ENCODE peak calls at places on chromosomes 6 and 20, in eight cellular contexts. F, C, B, H, U, R, K and M are unnamed samples. For H3K4me1, the result is how much of the 10 kb centered on the place peaks cover.

GRCh38 chr6:142810952-142811514 is 133.9 kb downstream of the HIVEP2 start:
- DNase-seq in B (no peak), H (no peak), U (no peak), F (no peak), K (no peak), R (no peak), C (peak), M (no peak)

GRCh38 chr6:6646384-6646783 is 57.9 kb downstream of the LY86 start:
- DNase-seq in B (no peak), K (no peak), C (no peak), F (no peak), U (no peak), R (no peak), H (no peak), M (no peak)

GRCh38 chr6:83463886-83464285 is 33.0 kb upstream of the ME1 start:
- DNase-seq in K (no peak), U (no peak), C (peak), H (no peak), R (no peak), F (no peak), B (no peak), M (no peak)

GRCh38 chr6:124882580-124883393 is 79.5 kb upstream of the RNF217 start:
- DNase-seq in K (no peak), R (no peak), U (no peak), B (no peak), C (peak), F (no peak), H (no peak), M (no peak)

GRCh38 chr6:157528931-157529653 is 148.1 kb downstream of the ZDHHC14 start:
- DNase-seq in B (no peak), R (no peak), U (peak), C (no peak), H (no peak), K (no peak), F (peak), M (peak)

GRCh38 chr6:167825759-167826229 is 917 bp upstream of the AFDN start:
- DNase-seq in B (peak), R (peak), K (peak), H (peak), C (no peak), F (peak), U (peak), M (peak)

GRCh38 chr6:150876598-150876997 is 11.1 kb downstream of the MTHFD1L start:
- DNase-seq in F (peak), B (peak), K (peak), R (no peak), U (no peak), C (peak), H (no peak), M (peak)

GRCh38 chr20:47957135-47957534 is 171.9 kb upstream of the SULF2 start:
- DNase-seq in H (no peak), U (no peak), K (no peak), F (no peak), C (no peak), R (no peak), B (no peak), M (no peak)

GRCh38 chr6:96621983-96622382 is 59.1 kb downstream of the FHL5 start:
- DNase-seq in H (no peak), F (no peak), K (no peak), C (no peak), U (no peak), R (no peak), B (no peak), M (no peak)

GRCh38 chr6:96624957-96625356 is 62.0 kb downstream of the FHL5 start:
- DNase-seq in B (no peak), R (no peak), U (no peak), C (no peak), F (no peak), K (no peak), H (no peak), M (no peak)

GRCh38 chr6:96631248-96631647 is 68.3 kb downstream of the FHL5 start:
- DNase-seq in F (no peak), H (no peak), U (no peak), K (no peak), C (no peak), B (no peak), R (no peak), M (no peak)

GRCh38 chr6:96620851-96621250 is 57.9 kb downstream of the FHL5 start:
- DNase-seq in F (no peak), C (no peak), R (no peak), H (no peak), K (no peak), U (no peak), B (no peak), M (no peak)

DNA sequence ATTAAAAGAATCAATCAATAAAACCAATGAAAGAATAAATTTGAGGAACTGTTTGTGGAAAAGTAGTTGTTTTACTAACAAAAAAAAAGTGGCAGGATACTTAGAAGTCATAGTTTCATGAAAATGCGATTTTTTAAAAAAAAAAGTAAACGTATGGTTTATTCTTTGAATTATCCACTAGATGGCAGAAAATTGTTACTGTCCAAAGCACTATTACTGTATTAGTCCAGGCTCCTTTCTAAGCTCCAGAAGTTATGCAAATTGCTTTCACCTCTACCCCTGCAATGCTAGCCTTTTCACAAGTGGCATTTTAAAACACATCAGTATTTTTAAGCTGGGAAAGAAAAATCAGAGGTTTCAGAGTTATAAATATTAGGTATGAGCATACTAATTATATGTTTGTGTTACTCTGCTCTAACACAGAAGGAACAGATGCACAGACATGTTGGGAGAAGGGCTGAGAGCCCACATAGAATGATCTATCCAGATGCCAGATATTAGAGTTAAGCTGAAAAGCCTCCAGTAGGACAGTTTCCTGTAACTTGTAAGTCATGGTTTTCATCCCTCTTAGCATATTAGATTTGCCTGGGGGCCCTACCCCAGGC is 63.9 kb downstream of the FHL5 start:
- DNase-seq in B (no peak), C (peak), F (no peak), R (no peak), U (no peak), K (peak), H (no peak), M (no peak)
- TF ChIP-seq CTCF in B (no peak), C (peak), F (peak), R (peak), U (no peak), K (peak), H (peak), M (no peak)

GRCh38 chr6:33028220-33028849 is 18.9 kb upstream of the HLA-DOA start:
- DNase-seq in K (no peak), H (no peak), B (no peak), C (no peak), U (no peak), F (no peak), R (no peak), M (no peak)
- H3K27ac ChIP-seq in K (no peak), H (peak), B (peak), C (no peak), U (peak), F (no peak), R (no peak), M (peak)

DNA sequence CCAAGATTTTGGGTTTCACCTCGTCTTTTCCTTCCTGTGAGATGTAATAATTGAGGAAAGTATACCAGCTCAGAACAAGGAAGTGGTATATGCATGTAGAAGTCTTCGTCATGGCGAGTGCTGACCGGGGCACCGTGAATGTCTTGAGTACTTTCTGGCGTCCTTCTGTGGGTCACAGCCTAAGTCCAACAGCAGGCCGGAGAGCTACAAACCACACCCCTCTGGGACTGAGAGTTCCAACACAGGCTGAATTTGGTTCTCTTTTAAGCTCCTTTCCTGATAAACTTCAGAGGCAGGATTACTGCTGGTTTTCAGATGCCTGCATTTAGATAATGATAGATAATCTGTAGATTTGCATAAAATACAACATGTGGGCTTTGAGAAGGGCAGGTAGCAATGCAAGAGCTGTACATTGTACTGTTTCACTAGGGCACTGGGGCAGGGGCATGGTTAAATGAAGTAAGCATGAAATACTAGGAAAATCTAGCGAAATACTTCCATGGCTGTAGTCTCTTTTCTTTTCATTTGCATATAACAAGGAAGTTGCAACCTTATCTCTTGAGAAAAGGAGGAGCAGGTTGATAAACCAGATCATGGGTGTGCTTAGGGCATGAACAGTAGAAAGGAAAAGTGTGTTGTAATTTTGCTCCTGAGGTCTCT is at the start of gene ADTRP:
- DNase-seq in U (no peak), C (no peak), F (no peak), H (no peak), R (no peak), B (no peak), K (no peak), M (no peak)
- H3K4me1 ChIP-seq in U (under half), C (under half), F (under half), H (under half), R (under half), B (under half), K (under half), M (under half)

DNA sequence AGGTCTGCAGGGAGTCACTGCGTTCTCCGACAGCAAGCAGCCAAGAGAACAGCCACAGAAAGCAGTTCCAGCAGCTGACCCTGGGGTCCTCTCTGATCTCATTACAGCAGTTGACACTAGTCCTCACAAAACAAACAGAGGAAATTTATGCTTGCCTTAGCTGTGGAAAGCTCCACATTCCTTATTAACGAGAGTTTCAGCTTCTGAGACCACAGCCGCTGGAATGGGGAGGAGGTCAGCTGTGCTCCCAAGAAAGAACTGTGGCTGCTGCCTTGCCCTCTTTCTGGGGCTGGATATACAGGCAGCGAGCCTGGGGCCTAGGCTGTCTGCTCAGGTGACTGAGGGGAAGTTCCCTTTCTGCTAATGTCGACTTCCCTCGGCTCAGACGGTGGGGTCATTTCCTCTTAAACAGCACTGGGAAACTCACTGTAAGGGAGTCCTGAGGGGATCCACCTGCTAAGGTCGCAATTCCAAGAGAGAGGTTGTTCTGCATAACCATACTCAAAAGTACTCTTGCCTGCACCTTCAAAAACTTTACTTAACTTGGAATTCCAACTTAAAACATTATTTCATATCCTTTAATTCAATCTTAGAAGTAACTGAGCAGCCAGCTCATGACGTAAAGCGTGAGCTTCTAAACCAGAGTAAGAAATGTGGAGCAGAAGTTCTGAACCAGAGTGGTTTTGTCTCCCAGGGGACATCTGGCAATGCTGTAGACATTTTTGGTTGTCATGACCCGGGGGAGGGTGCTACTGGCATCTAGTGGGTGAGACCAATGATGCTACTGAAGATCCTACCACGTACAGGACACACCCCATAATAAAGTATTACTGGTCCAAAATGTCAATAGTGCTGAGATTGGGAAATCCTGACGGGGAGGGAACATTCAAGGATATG is 80.3 kb downstream of the BACH2 start:
- DNase-seq in H (peak), R (no peak), B (no peak), U (no peak), C (peak), F (peak), K (peak), M (no peak)
- TF ChIP-seq CTCF in H (no peak), R (no peak), B (no peak), U (no peak), C (no peak), F (no peak), K (no peak), M (no peak)

DNA sequence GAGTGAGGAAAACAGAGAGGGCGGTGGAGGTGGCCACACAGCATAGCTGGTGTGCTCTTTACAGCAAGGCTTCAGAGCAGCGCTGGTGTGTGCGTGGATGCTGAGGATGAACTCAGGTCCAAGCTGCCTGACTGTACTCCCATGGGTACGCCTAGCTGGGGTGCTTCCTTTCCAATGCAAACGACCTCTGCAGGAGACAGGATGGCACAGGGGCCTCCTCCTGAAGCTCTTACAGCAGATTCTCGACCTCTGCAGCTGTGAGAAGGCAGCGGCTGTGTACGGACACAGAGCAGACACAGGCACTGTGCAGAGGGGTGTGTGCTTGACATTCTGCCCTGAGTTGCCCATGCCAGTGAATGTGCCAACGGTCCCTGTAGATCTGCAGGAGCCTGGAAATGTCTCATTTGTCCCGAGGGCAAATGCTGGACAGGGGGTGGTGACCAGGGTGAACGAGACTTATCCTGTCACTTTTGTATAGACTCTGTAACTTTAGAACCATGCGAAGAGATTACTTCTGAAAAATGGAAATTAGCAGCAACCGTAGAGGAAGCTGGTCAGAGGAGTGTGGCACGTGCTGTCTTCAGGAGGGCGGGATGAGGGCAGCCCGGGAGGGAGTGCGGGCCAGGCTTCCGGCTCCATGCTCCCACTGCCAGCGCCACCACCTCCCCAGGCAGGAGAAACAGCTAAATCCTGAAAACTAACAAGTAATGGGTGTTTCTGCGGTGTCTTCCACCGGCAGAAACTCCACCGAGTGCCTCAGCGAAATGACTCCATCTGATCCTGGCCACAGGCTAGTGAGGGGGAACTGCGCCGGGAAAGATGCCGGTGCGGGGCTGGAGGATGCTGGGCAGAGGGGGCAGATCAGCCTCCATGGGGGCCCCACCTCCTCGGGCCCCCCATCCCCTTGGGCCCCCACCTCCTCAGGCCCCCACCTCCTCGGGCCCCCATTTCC is 120.9 kb upstream of the RPS6KA2 start:
- DNase-seq in F (no peak), H (no peak), R (no peak), C (no peak), U (no peak), B (no peak), K (no peak), M (no peak)
- H3K27ac ChIP-seq in F (no peak), H (no peak), R (no peak), C (no peak), U (no peak), B (no peak), K (no peak), M (no peak)

GRCh38 chr6:46719099-46719498 is 16.1 kb downstream of the PLA2G7 start:
- DNase-seq in K (no peak), U (no peak), C (peak), H (no peak), R (no peak), F (no peak), B (no peak), M (no peak)

GRCh38 chr6:46715106-46715505 is 20.1 kb downstream of the PLA2G7 start:
- DNase-seq in C (no peak), H (no peak), B (no peak), R (no peak), F (no peak), U (no peak), K (no peak), M (no peak)
- H3K4me1 ChIP-seq in C (under half), H (under half), B (under half), R (under half), F (under half), U (under half), K (under half), M (under half)

GRCh38 chr6:13743736-13744127 is 32.1 kb upstream of the RANBP9 start:
- DNase-seq in U (no peak), C (no peak), B (peak), F (no peak), R (no peak), K (no peak), H (no peak), M (no peak)
- TF ChIP-seq CTCF in U (no peak), C (no peak), B (no peak), F (no peak), R (no peak), K (no peak), H (no peak), M (no peak)